ENCODE peak calls at places on chromosome X, in four cellular contexts. Y is effector memory CD4-positive, alpha-beta T cell; Z is foreskin fibroblast; N is psoas muscle. P is an unnamed sample.

GRCh38 chrX:139720136-139720535 is 12.2 kb upstream of the MCF2 start:
- DNase-seq in Z (peak), Y (no peak), N (no peak), P (no peak)

GRCh38 chrX:103197721-103198306 is 17.1 kb upstream of the BEX4 start:
- DNase-seq in Z (peak), Y (no peak), N (no peak), P (no peak)

GRCh38 chrX:106935175-106935574 is 15.0 kb downstream of the CLDN2 start:
- DNase-seq in N (no peak), Y (no peak), Z (peak), P (peak)

GRCh38 chrX:46757593-46757992 is 1.3 kb downstream of the SLC9A7 start:
- DNase-seq in Z (peak), Y (no peak), N (no peak), P (no peak)

GRCh38 chrX:129039176-129039575 is 484.1 kb downstream of the SMARCA1 start:
- DNase-seq in N (no peak), Z (no peak), Y (no peak), P (no peak)

GRCh38 chrX:9117851-9118250 is 83.9 kb upstream of the FAM9B start:
- DNase-seq in N (no peak), Y (no peak), Z (peak), P (no peak)

GRCh38 chrX:123422875-123423274 is 238.8 kb downstream of the GRIA3 start:
- DNase-seq in Z (peak), Y (no peak), N (no peak), P (no peak)

GRCh38 chrX:107025538-107025937 is 25.5 kb upstream of the MORC4 start:
- DNase-seq in Y (no peak), Z (peak), N (no peak), P (no peak)

GRCh38 chrX:37776987-37777325 is 2.9 kb upstream of the CYBB start:
- DNase-seq in N (no peak), Y (no peak), Z (no peak), P (no peak)

P was measured in right cardiac atrium.